ENCODE peak calls at places on chromosomes 1 and 21, in nine cellular contexts. O is kidney tubule cell, F is nephron progenitor cell, G is endothelial cell, Y is mesothelial cell of epicardium, Z is uterus, H is glutamatergic neuron, I is astrocyte of the hippocampus, X is substantia nigra. U is an unnamed sample.

GRCh38 chr1:166189126-166189525 is 22.3 kb upstream of the FAM78B start:
- DNase-seq in O (peak), F (no peak), G (no peak), Y (no peak), Z (no peak), H (no peak), I (peak), X (no peak), U (no peak)

GRCh38 chr1:56397811-56398231 is 181.5 kb downstream of the PLPP3 start:
- DNase-seq in O (no peak), F (no peak), G (no peak), Y (no peak), Z (no peak), H (no peak), I (no peak), X (no peak), U (no peak)

GRCh38 chr21:16195476-16195875 is 465.7 kb downstream of the USP25 start:
- DNase-seq in O (peak), F (no peak), G (no peak), Y (no peak), Z (no peak), H (no peak), I (peak), X (no peak), U (no peak)

GRCh38 chr1:214108097-214108446 is 120.3 kb downstream of the PROX1 start:
- DNase-seq in O (no peak), F (no peak), G (no peak), Y (no peak), Z (no peak), H (no peak), I (peak), X (no peak), U (no peak)

GRCh38 chr21:28308516-28308915 is 684.2 kb downstream of the LTN1 start:
- DNase-seq in O (peak), F (no peak), G (no peak), Y (no peak), Z (no peak), H (no peak), I (peak), X (no peak), U (no peak)

GRCh38 chr1:208534604-208534907 is 290.4 kb upstream of the PLXNA2 start:
- DNase-seq in O (no peak), F (no peak), G (no peak), Y (no peak), Z (no peak), H (no peak), I (peak), X (no peak), U (no peak)

GRCh38 chr1:68198752-68199151 is 33.6 kb downstream of the WLS start:
- DNase-seq in O (peak), F (no peak), G (no peak), Y (no peak), Z (no peak), H (no peak), I (no peak), X (no peak), U (no peak)

GRCh38 chr1:218430802-218431201 is 85.7 kb downstream of the TGFB2 start:
- DNase-seq in O (no peak), F (no peak), G (no peak), Y (no peak), Z (no peak), H (no peak), I (no peak), X (no peak), U (no peak)

GRCh38 chr1:245797592-245798366 is 643.0 kb downstream of the KIF26B start:
- DNase-seq in O (peak), F (peak), G (peak), Y (no peak), Z (no peak), H (peak), I (no peak), X (no peak), U (no peak)